ENCODE peak calls at places on chromosome 1, in seven cellular contexts. V is adrenal gland, L is choroid plexus epithelial cell, I is epithelial cell of proximal tubule, Z is fibroblast of mammary gland, R is kidney, N is fibroblast of pulmonary artery. X is an unnamed sample.

GRCh38 chr1:59926381-59927243 is at the start of gene CYP2J2:
- DNase-seq in V (peak; percentile 45), L (peak; percentile 11), I (no peak), Z (peak; percentile 8), R (peak; percentile 81), N (peak; percentile 12), X (peak; percentile 23)

GRCh38 chr1:8396083-8396911 is 78.4 kb downstream of the SLC45A1 start:
- DNase-seq in V (no peak), L (peak; percentile 76), I (no peak), Z (peak; percentile 73), R (no peak), N (peak; percentile 60), X (peak; percentile 67)

GRCh38 chr1:245856944-245857531 is 650.0 kb downstream of the SMYD3 start:
- DNase-seq in V (no peak), L (peak; percentile 87), I (no peak), Z (peak; percentile 84), R (no peak), N (peak; percentile 88), X (peak; percentile 91)

GRCh38 chr1:32769524-32770220 is 47.5 kb downstream of the YARS1 start:
- DNase-seq in V (peak; percentile 65), L (peak; percentile 43), I (no peak), Z (peak; percentile 68), R (peak; percentile 70), N (peak; percentile 39), X (no peak)

GRCh38 chr1:209748620-209749019 is 7.2 kb upstream of the TRAF3IP3 start:
- DNase-seq in V (no peak), L (no peak), I (no peak), Z (no peak), R (no peak), N (no peak), X (no peak)

GRCh38 chr1:59747469-59748014 is 67.2 kb upstream of the HOOK1 start:
- DNase-seq in V (no peak), L (no peak), I (no peak), Z (no peak), R (no peak), N (no peak), X (no peak)

GRCh38 chr1:45033356-45033755 is 21.3 kb downstream of the UROD start:
- DNase-seq in V (no peak), L (no peak), I (no peak), Z (no peak), R (no peak), N (no peak), X (no peak)

GRCh38 chr1:192639607-192640368 is 3.8 kb downstream of the RGS13 start:
- DNase-seq in V (no peak), L (peak; percentile 88), I (peak; percentile 69), Z (peak; percentile 55), R (no peak), N (peak; percentile 65), X (peak; percentile 45)

GRCh38 chr1:21089299-21089698 is 87.4 kb downstream of the EIF4G3 start:
- DNase-seq in V (no peak), L (no peak), I (no peak), Z (no peak), R (no peak), N (no peak), X (no peak)
- TF ChIP-seq CTCF in V (no peak), L (no peak), I (no peak), Z (no peak), R (no peak), N (no peak), X (no peak)

DNA sequence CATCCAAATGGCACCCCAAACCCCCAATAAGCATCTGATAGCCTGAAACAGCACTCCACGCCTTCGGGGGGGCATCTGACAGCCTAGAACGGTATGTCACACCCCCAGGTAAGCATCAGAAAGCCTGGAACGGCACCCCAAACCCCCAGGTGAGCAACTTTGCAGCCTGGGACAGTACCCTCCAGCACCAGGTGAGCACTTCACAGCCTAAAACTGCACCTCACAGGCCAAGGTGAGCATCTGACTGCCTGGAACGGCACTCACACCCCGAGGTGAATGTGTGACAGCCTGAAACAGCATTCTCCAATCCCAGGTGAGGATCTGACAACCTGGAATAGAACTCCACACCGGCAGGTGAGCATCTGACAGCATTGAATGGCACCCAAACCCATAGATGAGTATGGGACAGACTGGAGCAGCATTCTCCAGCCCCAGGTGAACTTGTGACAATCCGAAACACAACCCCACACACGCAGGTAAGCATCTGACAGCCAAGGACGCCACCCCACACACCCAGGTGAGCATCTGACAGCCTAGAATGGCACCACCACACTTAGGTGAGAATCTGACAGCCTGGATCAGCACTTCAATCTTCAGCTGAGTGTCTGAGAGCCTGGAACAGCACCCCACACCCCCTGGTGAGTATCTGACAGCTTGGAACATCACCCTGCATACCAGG is 18.3 kb upstream of the MMEL1 start:
- DNase-seq in V (peak; percentile 10), L (no peak), I (no peak), Z (no peak), R (peak; percentile 16), N (no peak), X (no peak)
- H3K4me3 ChIP-seq in V (no peak overlapping the region), L (no peak overlapping the region), I (no peak overlapping the region), Z (no peak overlapping the region), R (no peak overlapping the region), N (no peak overlapping the region), X (no peak overlapping the region)

GRCh38 chr1:11364170-11364569 is 91.2 kb downstream of the UBIAD1 start:
- DNase-seq in V (no peak), L (no peak), I (no peak), Z (no peak), R (no peak), N (no peak), X (no peak)
- TF ChIP-seq CTCF in V (no peak), L (peak; percentile 22), I (peak; percentile 30), Z (peak; percentile 23), R (no peak), N (no peak), X (no peak)

GRCh38 chr1:89996415-89997110 is 1.7 kb downstream of the ZNF326 start:
- DNase-seq in V (no peak), L (no peak), I (no peak), Z (no peak), R (no peak), N (no peak), X (peak; percentile 18)

GRCh38 chr1:90000934-90001676 is 6.2 kb downstream of the ZNF326 start:
- DNase-seq in V (no peak), L (no peak), I (no peak), Z (no peak), R (no peak), N (no peak), X (no peak)

GRCh38 chr1:89998306-89998705 is 3.4 kb downstream of the ZNF326 start:
- DNase-seq in V (no peak), L (peak; percentile 31), I (no peak), Z (peak; percentile 67), R (no peak), N (peak; percentile 13), X (no peak)

GRCh38 chr1:89999628-90000027 is 4.7 kb downstream of the ZNF326 start:
- DNase-seq in V (no peak), L (no peak), I (no peak), Z (no peak), R (no peak), N (no peak), X (no peak)

GRCh38 chr1:89999208-89999607 is 4.3 kb downstream of the ZNF326 start:
- DNase-seq in V (no peak), L (no peak), I (no peak), Z (no peak), R (no peak), N (no peak), X (no peak)
- H3K4me3 ChIP-seq in V (no peak overlapping the region), L (no peak overlapping the region), I (no peak overlapping the region), Z (no peak overlapping the region), R (no peak overlapping the region), N (no peak overlapping the region), X (no peak overlapping the region)

DNA sequence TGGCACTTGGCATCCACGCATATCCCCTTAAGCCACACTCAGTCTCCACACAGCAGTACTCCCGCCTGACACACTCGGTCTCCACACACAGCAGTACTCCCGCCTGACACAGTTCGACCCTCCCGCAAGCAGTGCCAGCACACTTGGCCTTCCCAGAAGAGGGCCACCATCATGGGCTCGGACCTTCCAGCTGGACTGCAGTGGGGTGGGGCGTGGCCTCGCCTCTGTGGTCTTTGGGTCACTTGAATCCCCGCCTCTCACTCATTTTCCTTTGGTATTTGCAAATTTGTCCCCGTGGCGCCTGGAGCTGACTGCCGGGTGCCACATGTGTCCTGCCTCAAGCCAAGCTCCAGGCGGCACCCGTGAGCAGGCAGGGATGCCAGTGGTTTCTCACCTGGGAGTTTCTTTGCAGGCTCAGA is 63.7 kb downstream of the FAAP20 start:
- DNase-seq in V (no peak), L (no peak), I (no peak), Z (no peak), R (peak; percentile 66), N (no peak), X (no peak)
- TF ChIP-seq CTCF in V (no peak), L (no peak), I (no peak), Z (no peak), R (no peak), N (no peak), X (no peak)

DNA sequence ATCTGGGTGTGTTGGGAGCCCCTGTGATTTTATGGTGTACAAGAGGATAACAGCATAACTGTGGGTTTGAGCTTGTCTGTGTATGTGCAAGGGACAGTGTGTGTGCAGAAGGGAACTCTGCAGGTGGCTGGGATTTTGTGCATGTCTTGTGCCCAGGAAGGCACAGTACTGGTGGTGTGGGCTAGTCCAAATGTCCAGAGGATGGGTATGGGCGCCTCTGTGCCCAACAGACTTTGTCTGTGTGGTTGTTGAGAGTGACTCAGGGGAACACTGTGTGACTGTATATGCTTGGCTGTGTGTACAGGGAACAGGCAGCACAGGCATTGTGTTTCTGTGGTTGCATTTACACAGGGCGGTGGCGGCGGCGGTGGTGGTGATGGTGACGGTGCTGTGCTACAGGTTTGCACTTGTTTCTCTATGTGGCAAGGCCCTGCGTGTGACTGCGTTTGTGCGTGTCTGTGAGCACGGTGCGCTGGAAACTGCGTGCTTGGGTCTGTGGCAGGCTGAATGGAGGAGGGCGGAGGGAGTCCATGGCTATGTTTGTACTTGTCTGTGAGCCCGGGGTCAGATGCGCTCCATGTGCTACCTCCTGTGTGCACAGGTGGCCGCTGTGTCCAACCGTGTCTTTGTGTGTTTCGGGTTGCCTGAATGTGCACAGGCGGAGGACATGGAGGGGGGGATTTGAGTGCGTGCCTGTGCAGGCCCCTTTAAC is 32.3 kb upstream of the WASF2 start:
- DNase-seq in V (peak; percentile 17), L (no peak), I (no peak), Z (peak; percentile 57), R (no peak), N (no peak), X (peak; percentile 36)
- H3K4me3 ChIP-seq in V (no peak overlapping the region), L (no peak overlapping the region), I (no peak overlapping the region), Z (no peak overlapping the region), R (no peak overlapping the region), N (no peak overlapping the region), X (peak overlapping the region; percentile 18)

GRCh38 chr1:215022204-215022603 is 60.3 kb upstream of the KCNK2 start:
- DNase-seq in V (no peak), L (no peak), I (no peak), Z (peak; percentile 54), R (no peak), N (peak; percentile 4), X (no peak)
- TF ChIP-seq CTCF in V (no peak), L (no peak), I (no peak), Z (no peak), R (no peak), N (no peak), X (no peak)